ENCODE peak calls at places on chromosomes 1 and 21, in ten cellular contexts. One of them, this sample, is unnamed.

GRCh38 chr1:105886309-105886708 is 1170.2 kb upstream of the PRMT6 start:
- DNase-seq in HFFc6: no peak
- DNase-seq in LHCN-M2: no peak
- DNase-seq in esophagus squamous epithelium: no peak
- DNase-seq in SHP77: no peak
- DNase-seq in naive thymus-derived CD8-positive, alpha-beta T cell: no peak
- DNase-seq in NCI-H774: no peak
- DNase-seq in midbrain: no peak
- DNase-seq in activated CD4-positive, CD25-positive, alpha-beta regulatory T cell treated with anti-CD3 and anti-CD28 coated beads, Interleukin-2, amount 50 U/mL, for 72 hours: no peak
- DNase-seq in A172: no peak
- DNase-seq in this sample: no peak

GRCh38 chr1:3695326-3696217 is 43.3 kb downstream of the TP73 start:
- DNase-seq in esophagus squamous epithelium: no peak
- DNase-seq in activated CD4-positive, CD25-positive, alpha-beta regulatory T cell treated with anti-CD3 and anti-CD28 coated beads, Interleukin-2, amount 50 U/mL, for 72 hours: no peak
- DNase-seq in NCI-H774: no peak
- DNase-seq in naive thymus-derived CD8-positive, alpha-beta T cell: peak; percentile 22
- DNase-seq in SHP77: peak; percentile 56
- DNase-seq in midbrain: peak; percentile 41
- DNase-seq in HFFc6: peak; percentile 7
- DNase-seq in LHCN-M2: no peak
- DNase-seq in A172: no peak
- DNase-seq in this sample: no peak

GRCh38 chr1:33010946-33011731 is 25.5 kb downstream of the AK2 start:
- DNase-seq in HFFc6: no peak
- DNase-seq in SHP77: no peak
- DNase-seq in esophagus squamous epithelium: no peak
- DNase-seq in NCI-H774: no peak
- DNase-seq in activated CD4-positive, CD25-positive, alpha-beta regulatory T cell treated with anti-CD3 and anti-CD28 coated beads, Interleukin-2, amount 50 U/mL, for 72 hours: no peak
- DNase-seq in naive thymus-derived CD8-positive, alpha-beta T cell: no peak
- DNase-seq in A172: no peak
- DNase-seq in midbrain: no peak
- DNase-seq in LHCN-M2: no peak
- DNase-seq in this sample: no peak

GRCh38 chr1:184605941-184606340 is 148.7 kb downstream of the EDEM3 start:
- DNase-seq in HFFc6: no peak
- DNase-seq in A172: no peak
- DNase-seq in midbrain: no peak
- DNase-seq in naive thymus-derived CD8-positive, alpha-beta T cell: no peak
- DNase-seq in esophagus squamous epithelium: no peak
- DNase-seq in activated CD4-positive, CD25-positive, alpha-beta regulatory T cell treated with anti-CD3 and anti-CD28 coated beads, Interleukin-2, amount 50 U/mL, for 72 hours: no peak
- DNase-seq in SHP77: no peak
- DNase-seq in LHCN-M2: no peak
- DNase-seq in NCI-H774: no peak
- DNase-seq in this sample: no peak

GRCh38 chr1:100009458-100009857 is 39.7 kb downstream of the SLC35A3 start:
- DNase-seq in LHCN-M2: peak; percentile 39
- DNase-seq in naive thymus-derived CD8-positive, alpha-beta T cell: no peak
- DNase-seq in SHP77: no peak
- DNase-seq in HFFc6: peak; percentile 66
- DNase-seq in A172: no peak
- DNase-seq in NCI-H774: no peak
- DNase-seq in esophagus squamous epithelium: no peak
- DNase-seq in midbrain: no peak
- DNase-seq in activated CD4-positive, CD25-positive, alpha-beta regulatory T cell treated with anti-CD3 and anti-CD28 coated beads, Interleukin-2, amount 50 U/mL, for 72 hours: no peak
- DNase-seq in this sample: no peak

GRCh38 chr1:180384606-180385005 is 117.8 kb downstream of the ACBD6 start:
- DNase-seq in SHP77: no peak
- DNase-seq in LHCN-M2: no peak
- DNase-seq in A172: no peak
- DNase-seq in naive thymus-derived CD8-positive, alpha-beta T cell: no peak
- DNase-seq in midbrain: no peak
- DNase-seq in NCI-H774: no peak
- DNase-seq in esophagus squamous epithelium: no peak
- DNase-seq in HFFc6: no peak
- DNase-seq in activated CD4-positive, CD25-positive, alpha-beta regulatory T cell treated with anti-CD3 and anti-CD28 coated beads, Interleukin-2, amount 50 U/mL, for 72 hours: no peak
- DNase-seq in this sample: no peak

GRCh38 chr1:153220606-153221303 is 3.4 kb downstream of the PRR9 start:
- DNase-seq in midbrain: peak; percentile 57
- DNase-seq in naive thymus-derived CD8-positive, alpha-beta T cell: no peak
- DNase-seq in activated CD4-positive, CD25-positive, alpha-beta regulatory T cell treated with anti-CD3 and anti-CD28 coated beads, Interleukin-2, amount 50 U/mL, for 72 hours: no peak
- DNase-seq in esophagus squamous epithelium: no peak
- DNase-seq in LHCN-M2: no peak
- DNase-seq in A172: no peak
- DNase-seq in NCI-H774: no peak
- DNase-seq in HFFc6: no peak
- DNase-seq in SHP77: no peak
- DNase-seq in this sample: no peak

GRCh38 chr1:151537112-151537511 is 3.0 kb upstream of the TUFT1 start:
- DNase-seq in HFFc6: peak; percentile 93
- DNase-seq in A172: peak; percentile 99
- DNase-seq in activated CD4-positive, CD25-positive, alpha-beta regulatory T cell treated with anti-CD3 and anti-CD28 coated beads, Interleukin-2, amount 50 U/mL, for 72 hours: no peak
- DNase-seq in esophagus squamous epithelium: no peak
- DNase-seq in SHP77: no peak
- DNase-seq in NCI-H774: no peak
- DNase-seq in midbrain: no peak
- DNase-seq in LHCN-M2: peak; percentile 92
- DNase-seq in naive thymus-derived CD8-positive, alpha-beta T cell: no peak
- DNase-seq in this sample: no peak

GRCh38 chr21:42527489-42528158 is 14.0 kb downstream of the SLC37A1 start:
- DNase-seq in esophagus squamous epithelium: no peak
- DNase-seq in naive thymus-derived CD8-positive, alpha-beta T cell: peak; percentile 67
- DNase-seq in midbrain: no peak
- DNase-seq in NCI-H774: no peak
- DNase-seq in SHP77: no peak
- DNase-seq in A172: no peak
- DNase-seq in LHCN-M2: no peak
- DNase-seq in HFFc6: no peak
- DNase-seq in activated CD4-positive, CD25-positive, alpha-beta regulatory T cell treated with anti-CD3 and anti-CD28 coated beads, Interleukin-2, amount 50 U/mL, for 72 hours: no peak
- DNase-seq in this sample: no peak

GRCh38 chr1:240492832-240493440 is 119.0 kb downstream of the GREM2 start:
- DNase-seq in LHCN-M2: no peak
- DNase-seq in activated CD4-positive, CD25-positive, alpha-beta regulatory T cell treated with anti-CD3 and anti-CD28 coated beads, Interleukin-2, amount 50 U/mL, for 72 hours: no peak
- DNase-seq in HFFc6: no peak
- DNase-seq in A172: no peak
- DNase-seq in naive thymus-derived CD8-positive, alpha-beta T cell: peak; percentile 4
- DNase-seq in SHP77: no peak
- DNase-seq in midbrain: no peak
- DNase-seq in NCI-H774: no peak
- DNase-seq in esophagus squamous epithelium: no peak
- DNase-seq in this sample: no peak

GRCh38 chr1:43671193-43671592 is 21.2 kb downstream of the KDM4A start:
- DNase-seq in SHP77: no peak
- DNase-seq in LHCN-M2: no peak
- DNase-seq in activated CD4-positive, CD25-positive, alpha-beta regulatory T cell treated with anti-CD3 and anti-CD28 coated beads, Interleukin-2, amount 50 U/mL, for 72 hours: no peak
- DNase-seq in HFFc6: no peak
- DNase-seq in NCI-H774: no peak
- DNase-seq in esophagus squamous epithelium: no peak
- DNase-seq in A172: no peak
- DNase-seq in naive thymus-derived CD8-positive, alpha-beta T cell: no peak
- DNase-seq in midbrain: no peak
- DNase-seq in this sample: no peak

GRCh38 chr1:12112711-12113161 is 49.6 kb downstream of the TNFRSF8 start:
- DNase-seq in naive thymus-derived CD8-positive, alpha-beta T cell: no peak
- DNase-seq in SHP77: no peak
- DNase-seq in HFFc6: peak; percentile 73
- DNase-seq in activated CD4-positive, CD25-positive, alpha-beta regulatory T cell treated with anti-CD3 and anti-CD28 coated beads, Interleukin-2, amount 50 U/mL, for 72 hours: no peak
- DNase-seq in midbrain: peak; percentile 30
- DNase-seq in LHCN-M2: peak; percentile 31
- DNase-seq in esophagus squamous epithelium: no peak
- DNase-seq in A172: no peak
- DNase-seq in NCI-H774: no peak
- DNase-seq in this sample: no peak

GRCh38 chr21:31335957-31336738 is 7.9 kb downstream of the TIAM1 start:
- DNase-seq in A172: peak; percentile 96
- DNase-seq in SHP77: peak; percentile 6
- DNase-seq in LHCN-M2: peak; percentile 97
- DNase-seq in esophagus squamous epithelium: no peak
- DNase-seq in midbrain: peak; percentile 23
- DNase-seq in activated CD4-positive, CD25-positive, alpha-beta regulatory T cell treated with anti-CD3 and anti-CD28 coated beads, Interleukin-2, amount 50 U/mL, for 72 hours: no peak
- DNase-seq in NCI-H774: no peak
- DNase-seq in HFFc6: no peak
- DNase-seq in naive thymus-derived CD8-positive, alpha-beta T cell: no peak
- DNase-seq in this sample: no peak

GRCh38 chr1:203320546-203321272 is 15.4 kb downstream of the BTG2 start:
- DNase-seq in NCI-H774: peak; percentile 96
- DNase-seq in SHP77: peak; percentile 97
- DNase-seq in HFFc6: peak; percentile 35
- DNase-seq in midbrain: peak; percentile 18
- DNase-seq in esophagus squamous epithelium: peak; percentile 25
- DNase-seq in A172: no peak
- DNase-seq in LHCN-M2: peak; percentile 62
- DNase-seq in naive thymus-derived CD8-positive, alpha-beta T cell: peak; percentile 68
- DNase-seq in activated CD4-positive, CD25-positive, alpha-beta regulatory T cell treated with anti-CD3 and anti-CD28 coated beads, Interleukin-2, amount 50 U/mL, for 72 hours: no peak
- DNase-seq in this sample: peak; percentile 86

GRCh38 chr1:205542367-205542766 is 37.9 kb downstream of the CDK18 start:
- DNase-seq in A172: no peak
- DNase-seq in LHCN-M2: no peak
- DNase-seq in activated CD4-positive, CD25-positive, alpha-beta regulatory T cell treated with anti-CD3 and anti-CD28 coated beads, Interleukin-2, amount 50 U/mL, for 72 hours: peak; percentile 15
- DNase-seq in naive thymus-derived CD8-positive, alpha-beta T cell: no peak
- DNase-seq in NCI-H774: no peak
- DNase-seq in midbrain: no peak
- DNase-seq in SHP77: no peak
- DNase-seq in esophagus squamous epithelium: no peak
- DNase-seq in HFFc6: no peak
- DNase-seq in this sample: no peak

GRCh38 chr1:44784094-44785026 is 3.6 kb downstream of the BEST4 start:
- DNase-seq in LHCN-M2: no peak
- DNase-seq in A172: no peak
- DNase-seq in naive thymus-derived CD8-positive, alpha-beta T cell: peak; percentile 30
- DNase-seq in HFFc6: no peak
- DNase-seq in SHP77: no peak
- DNase-seq in NCI-H774: no peak
- DNase-seq in activated CD4-positive, CD25-positive, alpha-beta regulatory T cell treated with anti-CD3 and anti-CD28 coated beads, Interleukin-2, amount 50 U/mL, for 72 hours: no peak
- DNase-seq in esophagus squamous epithelium: no peak
- DNase-seq in midbrain: no peak
- DNase-seq in this sample: no peak

GRCh38 chr1:154860154-154860870 is 9.8 kb downstream of the KCNN3 start:
- DNase-seq in midbrain: no peak
- DNase-seq in A172: peak; percentile 35
- DNase-seq in activated CD4-positive, CD25-positive, alpha-beta regulatory T cell treated with anti-CD3 and anti-CD28 coated beads, Interleukin-2, amount 50 U/mL, for 72 hours: no peak
- DNase-seq in HFFc6: no peak
- DNase-seq in naive thymus-derived CD8-positive, alpha-beta T cell: no peak
- DNase-seq in LHCN-M2: peak; percentile 89
- DNase-seq in esophagus squamous epithelium: no peak
- DNase-seq in SHP77: peak; percentile 39
- DNase-seq in NCI-H774: no peak
- DNase-seq in this sample: no peak